ENCODE peak calls at places on chromosomes 5 and 9, in seven cellular contexts. One of them, this sample, is unnamed.

GRCh38 chr9:114025760-114026159 is 52.3 kb downstream of the AMBP start:
- DNase-seq in gastrocnemius medialis: no peak
- DNase-seq in Jurkat, Clone E6-1: no peak
- DNase-seq in transverse colon: no peak
- DNase-seq in psoas muscle: no peak
- DNase-seq in astrocyte: no peak
- DNase-seq in fibroblast of lung: no peak
- DNase-seq in this sample: no peak

GRCh38 chr9:34810187-34810524 is 100.2 kb upstream of the CCL21 start:
- DNase-seq in astrocyte: no peak
- DNase-seq in transverse colon: no peak
- DNase-seq in psoas muscle: no peak
- DNase-seq in Jurkat, Clone E6-1: no peak
- DNase-seq in gastrocnemius medialis: no peak
- DNase-seq in fibroblast of lung: no peak
- DNase-seq in this sample: no peak

GRCh38 chr5:77881528-77881927 is 105.4 kb upstream of the TBCA start:
- DNase-seq in psoas muscle: no peak
- DNase-seq in fibroblast of lung: no peak
- DNase-seq in transverse colon: no peak
- DNase-seq in astrocyte: no peak
- DNase-seq in Jurkat, Clone E6-1: no peak
- DNase-seq in gastrocnemius medialis: no peak
- DNase-seq in this sample: no peak

GRCh38 chr9:113620377-113621161 is 157.0 kb downstream of the RGS3 start:
- DNase-seq in Jurkat, Clone E6-1: no peak
- DNase-seq in psoas muscle: peak; percentile 72
- DNase-seq in gastrocnemius medialis: no peak
- DNase-seq in fibroblast of lung: peak; percentile 96
- DNase-seq in astrocyte: peak; percentile 93
- DNase-seq in transverse colon: peak; percentile 63
- DNase-seq in this sample: no peak

GRCh38 chr9:136484153-136485048 is 1.6 kb upstream of the SEC16A start:
- DNase-seq in fibroblast of lung: no peak
- DNase-seq in transverse colon: peak; percentile 37
- DNase-seq in gastrocnemius medialis: no peak
- DNase-seq in astrocyte: no peak
- DNase-seq in psoas muscle: no peak
- DNase-seq in Jurkat, Clone E6-1: no peak
- DNase-seq in this sample: no peak

GRCh38 chr5:6822068-6822467 is 108.8 kb downstream of the TENT4A start:
- DNase-seq in astrocyte: no peak
- DNase-seq in psoas muscle: no peak
- DNase-seq in fibroblast of lung: no peak
- DNase-seq in transverse colon: no peak
- DNase-seq in Jurkat, Clone E6-1: no peak
- DNase-seq in gastrocnemius medialis: no peak
- DNase-seq in this sample: no peak

GRCh38 chr5:113807384-113808053 is 294.0 kb downstream of the YTHDC2 start:
- DNase-seq in Jurkat, Clone E6-1: no peak
- DNase-seq in psoas muscle: no peak
- DNase-seq in transverse colon: no peak
- DNase-seq in fibroblast of lung: peak; percentile 63
- DNase-seq in astrocyte: peak; percentile 49
- DNase-seq in gastrocnemius medialis: no peak
- DNase-seq in this sample: no peak

GRCh38 chr9:89592963-89593775 is 11.6 kb upstream of the GADD45G start:
- DNase-seq in gastrocnemius medialis: no peak
- DNase-seq in astrocyte: peak; percentile 50
- DNase-seq in psoas muscle: no peak
- DNase-seq in transverse colon: no peak
- DNase-seq in fibroblast of lung: peak; percentile 70
- DNase-seq in Jurkat, Clone E6-1: no peak
- DNase-seq in this sample: no peak

GRCh38 chr5:6480133-6481051 is 31.7 kb downstream of the UBE2QL1 start:
- DNase-seq in psoas muscle: no peak
- DNase-seq in Jurkat, Clone E6-1: peak; percentile 20
- DNase-seq in astrocyte: no peak
- DNase-seq in fibroblast of lung: no peak
- DNase-seq in gastrocnemius medialis: no peak
- DNase-seq in transverse colon: no peak
- DNase-seq in this sample: peak; percentile 54

GRCh38 chr9:113187935-113188595 is 33.0 kb downstream of the FKBP15 start:
- DNase-seq in gastrocnemius medialis: peak; percentile 49
- DNase-seq in Jurkat, Clone E6-1: no peak
- DNase-seq in psoas muscle: no peak
- DNase-seq in transverse colon: peak; percentile 28
- DNase-seq in fibroblast of lung: peak; percentile 94
- DNase-seq in astrocyte: peak; percentile 91
- DNase-seq in this sample: no peak

GRCh38 chr9:133962341-133962740 is 29.8 kb downstream of the VAV2 start:
- DNase-seq in psoas muscle: peak; percentile 8
- DNase-seq in Jurkat, Clone E6-1: no peak
- DNase-seq in astrocyte: no peak
- DNase-seq in fibroblast of lung: no peak
- DNase-seq in transverse colon: no peak
- DNase-seq in gastrocnemius medialis: no peak
- DNase-seq in this sample: no peak

GRCh38 chr9:122007837-122008236 is 85.3 kb downstream of the TTLL11 start:
- DNase-seq in Jurkat, Clone E6-1: no peak
- DNase-seq in astrocyte: no peak
- DNase-seq in transverse colon: no peak
- DNase-seq in gastrocnemius medialis: no peak
- DNase-seq in fibroblast of lung: no peak
- DNase-seq in psoas muscle: no peak
- DNase-seq in this sample: no peak

GRCh38 chr5:93299596-93300308 is 281.3 kb downstream of the NR2F1-AS1 start:
- DNase-seq in gastrocnemius medialis: no peak
- DNase-seq in fibroblast of lung: peak; percentile 67
- DNase-seq in Jurkat, Clone E6-1: no peak
- DNase-seq in transverse colon: no peak
- DNase-seq in psoas muscle: no peak
- DNase-seq in astrocyte: peak; percentile 64
- DNase-seq in this sample: no peak

GRCh38 chr9:21800931-21801682 is 1.3 kb upstream of the MTAP start:
- DNase-seq in transverse colon: no peak
- DNase-seq in Jurkat, Clone E6-1: no peak
- DNase-seq in gastrocnemius medialis: no peak
- DNase-seq in fibroblast of lung: no peak
- DNase-seq in psoas muscle: no peak
- DNase-seq in astrocyte: no peak
- DNase-seq in this sample: no peak

GRCh38 chr5:113188454-113188853 is 211.9 kb downstream of the DCP2 start:
- DNase-seq in Jurkat, Clone E6-1: no peak
- DNase-seq in gastrocnemius medialis: no peak
- DNase-seq in transverse colon: no peak
- DNase-seq in psoas muscle: no peak
- DNase-seq in fibroblast of lung: no peak
- DNase-seq in astrocyte: no peak
- DNase-seq in this sample: no peak

GRCh38 chr9:102867488-102867887 is 127.6 kb upstream of the CYLC2 start:
- DNase-seq in gastrocnemius medialis: no peak
- DNase-seq in transverse colon: no peak
- DNase-seq in Jurkat, Clone E6-1: no peak
- DNase-seq in astrocyte: peak; percentile 85
- DNase-seq in fibroblast of lung: peak; percentile 89
- DNase-seq in psoas muscle: no peak
- DNase-seq in this sample: no peak

GRCh38 chr5:54860321-54860720 is 125.1 kb downstream of the ESM1 start:
- DNase-seq in transverse colon: no peak
- DNase-seq in gastrocnemius medialis: no peak
- DNase-seq in psoas muscle: no peak
- DNase-seq in fibroblast of lung: no peak
- DNase-seq in Jurkat, Clone E6-1: no peak
- DNase-seq in astrocyte: no peak
- DNase-seq in this sample: no peak

GRCh38 chr5:98935206-98935605 is 6.4 kb upstream of the CHD1 start:
- DNase-seq in psoas muscle: no peak
- DNase-seq in transverse colon: no peak
- DNase-seq in Jurkat, Clone E6-1: no peak
- DNase-seq in fibroblast of lung: peak; percentile 59
- DNase-seq in gastrocnemius medialis: no peak
- DNase-seq in astrocyte: peak; percentile 52
- DNase-seq in this sample: no peak

GRCh38 chr9:2620876-2621677 is 510 bp upstream of the VLDLR start:
- DNase-seq in fibroblast of lung: peak; percentile 78
- DNase-seq in Jurkat, Clone E6-1: peak; percentile 71
- DNase-seq in transverse colon: peak; percentile 76
- DNase-seq in gastrocnemius medialis: peak; percentile 71
- DNase-seq in astrocyte: peak; percentile 65
- DNase-seq in psoas muscle: peak; percentile 90
- DNase-seq in this sample: no peak

GRCh38 chr9:77589046-77589795 is 58.9 kb downstream of the GNA14 start:
- DNase-seq in transverse colon: peak; percentile 63
- DNase-seq in psoas muscle: no peak
- DNase-seq in astrocyte: no peak
- DNase-seq in fibroblast of lung: no peak
- DNase-seq in Jurkat, Clone E6-1: no peak
- DNase-seq in gastrocnemius medialis: no peak
- DNase-seq in this sample: no peak

GRCh38 chr9:131282688-131283422 is 6.5 kb upstream of the FAM78A start:
- DNase-seq in transverse colon: no peak
- DNase-seq in fibroblast of lung: peak; percentile 32
- DNase-seq in Jurkat, Clone E6-1: no peak
- DNase-seq in psoas muscle: peak; percentile 85
- DNase-seq in astrocyte: peak; percentile 11
- DNase-seq in gastrocnemius medialis: peak; percentile 76
- DNase-seq in this sample: no peak

GRCh38 chr5:61768692-61769281 is 436.7 kb downstream of the ZSWIM6 start:
- DNase-seq in fibroblast of lung: peak; percentile 13
- DNase-seq in psoas muscle: no peak
- DNase-seq in astrocyte: no peak
- DNase-seq in transverse colon: peak; percentile 9
- DNase-seq in gastrocnemius medialis: no peak
- DNase-seq in Jurkat, Clone E6-1: peak; percentile 58
- DNase-seq in this sample: peak; percentile 79

GRCh38 chr5:130706696-130707095 is 458.4 kb downstream of the HINT1 start:
- DNase-seq in astrocyte: no peak
- DNase-seq in fibroblast of lung: peak; percentile 10
- DNase-seq in gastrocnemius medialis: no peak
- DNase-seq in psoas muscle: no peak
- DNase-seq in Jurkat, Clone E6-1: no peak
- DNase-seq in transverse colon: no peak
- DNase-seq in this sample: no peak

GRCh38 chr5:150154618-150155134 is 969 bp downstream of the PDGFRB start:
- DNase-seq in transverse colon: no peak
- DNase-seq in Jurkat, Clone E6-1: no peak
- DNase-seq in fibroblast of lung: no peak
- DNase-seq in psoas muscle: no peak
- DNase-seq in gastrocnemius medialis: no peak
- DNase-seq in astrocyte: no peak
- DNase-seq in this sample: peak; percentile 79

DNA sequence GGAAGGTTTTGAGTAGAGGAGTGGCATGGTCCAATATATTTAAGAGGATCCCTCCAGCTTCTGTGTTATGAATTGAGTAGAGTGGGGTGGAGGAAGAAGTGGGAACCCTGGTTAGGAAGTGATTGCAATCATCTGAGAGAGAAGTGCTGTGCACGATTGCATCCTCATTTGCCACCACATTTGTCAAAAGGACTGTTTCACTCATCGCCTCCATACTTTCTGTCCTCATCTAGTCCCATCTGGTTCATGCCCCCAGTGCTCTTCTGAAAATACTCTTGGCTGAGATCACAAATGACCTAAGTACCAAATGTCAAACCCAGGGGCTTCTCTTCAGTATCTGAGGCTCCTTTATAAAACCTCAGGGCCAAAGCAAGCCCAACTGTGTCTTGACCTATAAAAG is 192.1 kb downstream of the RAB3C start:
- DNase-seq in psoas muscle: no peak
- DNase-seq in gastrocnemius medialis: no peak
- DNase-seq in transverse colon: no peak
- DNase-seq in fibroblast of lung: no peak
- DNase-seq in Jurkat, Clone E6-1: no peak
- DNase-seq in astrocyte: no peak
- DNase-seq in this sample: no peak
- H3K4me3 ChIP-seq in psoas muscle: no peak overlapping the region
- H3K4me3 ChIP-seq in gastrocnemius medialis: no peak overlapping the region
- H3K4me3 ChIP-seq in transverse colon: no peak overlapping the region
- H3K4me3 ChIP-seq in fibroblast of lung: no peak overlapping the region
- H3K4me3 ChIP-seq in Jurkat, Clone E6-1: no peak overlapping the region
- H3K4me3 ChIP-seq in astrocyte: no peak overlapping the region
- H3K4me3 ChIP-seq in this sample: no peak overlapping the region

DNA sequence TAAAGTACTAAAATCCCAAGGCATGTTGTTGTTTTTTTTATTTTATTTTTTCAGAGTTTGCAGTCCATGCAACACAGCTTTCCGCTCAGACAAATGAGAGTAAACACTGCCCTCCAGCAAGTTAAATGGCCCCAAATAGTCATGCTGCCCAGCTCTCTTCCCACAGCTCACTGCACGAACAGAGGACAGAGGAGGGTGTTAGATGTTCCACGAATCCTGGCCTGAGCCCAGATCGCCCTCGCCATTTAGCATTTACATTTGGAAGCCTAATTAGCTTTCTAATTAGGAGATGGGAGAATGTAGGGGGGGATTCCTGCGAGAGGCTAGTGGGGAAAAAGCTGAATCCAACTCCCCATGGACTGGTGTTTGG is 1.9 kb downstream of the NIM1K start:
- DNase-seq in psoas muscle: no peak
- DNase-seq in astrocyte: no peak
- DNase-seq in fibroblast of lung: no peak
- DNase-seq in transverse colon: no peak
- DNase-seq in gastrocnemius medialis: no peak
- DNase-seq in Jurkat, Clone E6-1: no peak
- DNase-seq in this sample: no peak
- H3K4me3 ChIP-seq in psoas muscle: no peak overlapping the region
- H3K4me3 ChIP-seq in astrocyte: peak overlapping the region; percentile 64
- H3K4me3 ChIP-seq in fibroblast of lung: peak overlapping the region; percentile 57
- H3K4me3 ChIP-seq in transverse colon: no peak overlapping the region
- H3K4me3 ChIP-seq in gastrocnemius medialis: no peak overlapping the region
- H3K4me3 ChIP-seq in Jurkat, Clone E6-1: no peak overlapping the region
- H3K4me3 ChIP-seq in this sample: peak overlapping the region; percentile 75

GRCh38 chr5:624951-625230 is 12.8 kb downstream of the CEP72 start:
- DNase-seq in psoas muscle: peak; percentile 26
- DNase-seq in gastrocnemius medialis: no peak
- DNase-seq in fibroblast of lung: no peak
- DNase-seq in astrocyte: no peak
- DNase-seq in transverse colon: no peak
- DNase-seq in Jurkat, Clone E6-1: no peak
- DNase-seq in this sample: no peak
- H3K4me3 ChIP-seq in psoas muscle: no peak overlapping the region
- H3K4me3 ChIP-seq in gastrocnemius medialis: no peak overlapping the region
- H3K4me3 ChIP-seq in fibroblast of lung: no peak overlapping the region
- H3K4me3 ChIP-seq in astrocyte: no peak overlapping the region
- H3K4me3 ChIP-seq in transverse colon: no peak overlapping the region
- H3K4me3 ChIP-seq in Jurkat, Clone E6-1: no peak overlapping the region
- H3K4me3 ChIP-seq in this sample: no peak overlapping the region

GRCh38 chr9:108720191-108720642 is 135.6 kb downstream of the ACTL7B start:
- DNase-seq in transverse colon: no peak
- DNase-seq in gastrocnemius medialis: no peak
- DNase-seq in Jurkat, Clone E6-1: no peak
- DNase-seq in fibroblast of lung: no peak
- DNase-seq in astrocyte: no peak
- DNase-seq in psoas muscle: no peak
- DNase-seq in this sample: no peak
- H3K4me3 ChIP-seq in transverse colon: no peak overlapping the region
- H3K4me3 ChIP-seq in gastrocnemius medialis: no peak overlapping the region
- H3K4me3 ChIP-seq in Jurkat, Clone E6-1: no peak overlapping the region
- H3K4me3 ChIP-seq in fibroblast of lung: no peak overlapping the region
- H3K4me3 ChIP-seq in astrocyte: no peak overlapping the region
- H3K4me3 ChIP-seq in psoas muscle: no peak overlapping the region
- H3K4me3 ChIP-seq in this sample: no peak overlapping the region

GRCh38 chr5:37248387-37248969 is 698 bp downstream of the CPLANE1 start:
- DNase-seq in astrocyte: no peak
- DNase-seq in transverse colon: no peak
- DNase-seq in Jurkat, Clone E6-1: no peak
- DNase-seq in gastrocnemius medialis: no peak
- DNase-seq in fibroblast of lung: peak; percentile 4
- DNase-seq in psoas muscle: no peak
- DNase-seq in this sample: no peak
- H3K4me3 ChIP-seq in astrocyte: peak overlapping the region; percentile 89
- H3K4me3 ChIP-seq in transverse colon: peak overlapping the region; percentile 60
- H3K4me3 ChIP-seq in Jurkat, Clone E6-1: peak overlapping the region; percentile 76
- H3K4me3 ChIP-seq in gastrocnemius medialis: peak overlapping the region; percentile 98
- H3K4me3 ChIP-seq in fibroblast of lung: peak overlapping the region; percentile 94
- H3K4me3 ChIP-seq in psoas muscle: peak overlapping the region; percentile 89
- H3K4me3 ChIP-seq in this sample: no peak overlapping the region